ENCODE peak calls at places on chromosomes 2 and 18, in nine cellular contexts. O is MG63; P is pancreas; G is PC-3; R is SJSA1; F is DND-41; M is naive thymus-derived CD4-positive, alpha-beta T cell; A is breast epithelium; I is K562. C is an unnamed sample.

GRCh38 chr2:172836386-172837200 is 100.9 kb downstream of the RAPGEF4 start:
- DNase-seq in O (no peak), P (no peak), G (peak; percentile 94), R (peak; percentile 35), F (no peak), M (no peak), A (no peak), I (no peak), C (no peak)

GRCh38 chr18:61702007-61702406 is 190.8 kb downstream of the RNF152 start:
- DNase-seq in O (peak; percentile 27), P (no peak), G (peak; percentile 5), R (no peak), F (no peak), M (no peak), A (no peak), I (no peak), C (no peak)

GRCh38 chr2:127140543-127140942 is 33.6 kb upstream of the BIN1 start:
- DNase-seq in O (no peak), P (no peak), G (no peak), R (no peak), F (no peak), M (no peak), A (no peak), I (no peak), C (no peak)

GRCh38 chr2:196233808-196234501 is 62.6 kb upstream of the STK17B start:
- DNase-seq in O (no peak), P (no peak), G (no peak), R (peak; percentile 41), F (peak; percentile 61), M (peak; percentile 58), A (no peak), I (no peak), C (no peak)

GRCh38 chr18:3051718-3052410 is 38.9 kb upstream of the LPIN2 start:
- DNase-seq in O (peak; percentile 38), P (no peak), G (no peak), R (no peak), F (no peak), M (no peak), A (no peak), I (no peak), C (no peak)

GRCh38 chr2:5990021-5990420 is 297.8 kb downstream of the SOX11 start:
- DNase-seq in O (no peak), P (no peak), G (no peak), R (no peak), F (no peak), M (no peak), A (no peak), I (no peak), C (no peak)

GRCh38 chr2:134228493-134228903 is 25.4 kb upstream of the MGAT5 start:
- DNase-seq in O (no peak), P (no peak), G (peak; percentile 17), R (no peak), F (no peak), M (no peak), A (no peak), I (peak; percentile 37), C (no peak)

GRCh38 chr2:227052879-227053278 is 111.1 kb downstream of the COL4A4 start:
- DNase-seq in O (no peak), P (no peak), G (peak; percentile 28), R (no peak), F (no peak), M (no peak), A (no peak), I (no peak), C (no peak)

GRCh38 chr18:39238951-39239350 is 1673.4 kb upstream of the CELF4 start:
- DNase-seq in O (no peak), P (no peak), G (no peak), R (no peak), F (no peak), M (no peak), A (no peak), I (no peak), C (no peak)

GRCh38 chr2:88967844-88968243 is 276.4 kb downstream of the RPIA start:
- DNase-seq in O (no peak), P (no peak), G (peak; percentile 49), R (no peak), F (no peak), M (no peak), A (no peak), I (no peak), C (no peak)

GRCh38 chr2:152447897-152448296 is 112.9 kb downstream of the FMNL2 start:
- DNase-seq in O (no peak), P (no peak), G (no peak), R (no peak), F (no peak), M (no peak), A (no peak), I (no peak), C (no peak)

GRCh38 chr18:8627107-8627472 is 17.9 kb downstream of the RAB12 start:
- DNase-seq in O (no peak), P (no peak), G (no peak), R (no peak), F (no peak), M (no peak), A (no peak), I (no peak), C (peak; percentile 23)

GRCh38 chr2:1586946-1587840 is 157.1 kb downstream of the PXDN start:
- DNase-seq in O (peak; percentile 81), P (no peak), G (peak; percentile 58), R (no peak), F (no peak), M (no peak), A (no peak), I (no peak), C (no peak)

GRCh38 chr18:8264861-8265411 is 344.3 kb upstream of the RAB12 start:
- DNase-seq in O (no peak), P (no peak), G (no peak), R (no peak), F (no peak), M (no peak), A (no peak), I (no peak), C (no peak)

GRCh38 chr2:9170458-9171130 is 36.0 kb upstream of the ASAP2 start:
- DNase-seq in O (no peak), P (no peak), G (peak; percentile 84), R (no peak), F (no peak), M (no peak), A (no peak), I (no peak), C (no peak)

GRCh38 chr2:24456610-24457556 is 34.2 kb upstream of the NCOA1 start:
- DNase-seq in O (peak; percentile 87), P (no peak), G (peak; percentile 89), R (peak; percentile 11), F (no peak), M (no peak), A (no peak), I (peak; percentile 76), C (peak; percentile 49)

GRCh38 chr2:214747992-214748391 is 61.5 kb downstream of the BARD1 start:
- DNase-seq in O (no peak), P (no peak), G (no peak), R (no peak), F (no peak), M (no peak), A (no peak), I (no peak), C (no peak)

GRCh38 chr2:142980246-142981068 is 103.0 kb downstream of the KYNU start:
- DNase-seq in O (no peak), P (no peak), G (peak; percentile 77), R (peak; percentile 6), F (no peak), M (no peak), A (no peak), I (no peak), C (no peak)

GRCh38 chr2:220134756-220135534 is 507.5 kb downstream of the SLC4A3 start:
- DNase-seq in O (no peak), P (no peak), G (peak; percentile 39), R (no peak), F (no peak), M (no peak), A (no peak), I (no peak), C (no peak)

GRCh38 chr2:65437392-65438135 is 5.2 kb upstream of the SPRED2 start:
- DNase-seq in O (no peak), P (no peak), G (no peak), R (no peak), F (no peak), M (no peak), A (no peak), I (peak; percentile 20), C (no peak)
- H3K4me3 ChIP-seq in O (no peak overlapping the region), P (no peak overlapping the region), G (peak overlapping the region; percentile 83), R (no peak overlapping the region), F (no peak overlapping the region), M (no peak overlapping the region), A (no peak overlapping the region), I (peak overlapping the region; percentile 65), C (no peak overlapping the region)

DNA sequence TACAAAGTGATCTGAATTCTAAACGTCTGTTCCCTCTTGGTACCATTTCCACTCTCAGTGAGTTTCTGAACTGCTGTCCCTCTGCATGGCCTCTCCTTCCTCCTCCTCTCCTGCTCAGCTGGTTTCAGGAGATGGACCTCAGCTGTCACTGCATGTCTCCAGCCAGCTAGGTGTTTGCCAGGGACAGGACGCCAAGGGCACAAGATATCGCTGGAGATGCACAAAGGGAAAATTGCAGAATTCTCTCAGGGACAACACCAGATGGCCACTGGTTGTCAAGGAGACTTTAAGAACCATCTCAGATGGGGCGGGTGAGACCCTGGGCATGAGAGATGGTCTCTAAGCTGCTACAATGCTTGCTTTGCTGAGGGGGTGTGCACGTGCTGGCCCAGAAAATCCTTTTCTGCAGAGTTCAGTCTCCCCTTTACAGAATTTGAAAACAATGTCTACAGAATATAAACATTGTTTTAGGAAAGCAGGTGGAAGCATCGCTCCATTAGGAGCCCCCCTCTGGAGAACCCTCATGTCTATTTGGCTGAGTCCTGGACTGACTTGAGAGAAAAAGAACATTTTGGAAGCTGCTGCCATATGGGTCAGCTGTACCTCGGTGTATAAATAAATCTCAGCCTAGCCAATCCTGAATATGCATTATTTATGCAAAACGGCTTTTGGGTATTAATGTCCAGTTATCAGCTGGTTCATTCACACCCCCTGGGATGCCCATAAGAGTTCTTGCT is 57.9 kb upstream of the SPP2 start:
- DNase-seq in O (no peak), P (no peak), G (no peak), R (no peak), F (no peak), M (no peak), A (no peak), I (no peak), C (no peak)
- H3K4me3 ChIP-seq in O (no peak overlapping the region), P (no peak overlapping the region), G (no peak overlapping the region), R (no peak overlapping the region), F (no peak overlapping the region), M (no peak overlapping the region), A (no peak overlapping the region), I (no peak overlapping the region), C (no peak overlapping the region)

DNA sequence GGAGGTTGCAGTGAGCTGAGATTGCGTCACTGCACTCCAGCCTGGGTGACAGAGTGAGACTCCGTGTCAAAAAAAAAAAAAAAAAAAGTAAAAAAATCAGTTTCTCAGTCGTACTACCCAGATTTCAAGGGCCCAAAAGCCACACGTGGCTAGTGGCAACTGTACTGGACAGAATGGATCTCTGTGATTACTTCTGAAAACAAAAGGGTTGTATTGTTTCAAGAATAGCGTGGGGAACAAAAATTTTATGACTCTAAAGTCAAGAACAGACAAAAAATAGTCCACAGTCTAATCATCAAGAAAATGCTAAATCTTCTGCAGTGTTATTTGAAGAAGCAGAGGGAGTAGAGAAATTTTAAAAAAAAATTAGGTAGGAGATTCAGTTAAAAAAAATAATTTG is 61.6 kb downstream of the CABYR start:
- DNase-seq in O (no peak), P (no peak), G (no peak), R (no peak), F (no peak), M (no peak), A (no peak), I (no peak), C (no peak)
- H3K4me3 ChIP-seq in O (no peak overlapping the region), P (no peak overlapping the region), G (no peak overlapping the region), R (no peak overlapping the region), F (no peak overlapping the region), M (no peak overlapping the region), A (no peak overlapping the region), I (no peak overlapping the region), C (no peak overlapping the region)

GRCh38 chr2:216721141-216721540 is 25.8 kb upstream of the IGFBP5 start:
- DNase-seq in O (peak; percentile 68), P (no peak), G (no peak), R (no peak), F (no peak), M (no peak), A (no peak), I (no peak), C (no peak)
- H3K4me3 ChIP-seq in O (no peak overlapping the region), P (no peak overlapping the region), G (no peak overlapping the region), R (no peak overlapping the region), F (no peak overlapping the region), M (no peak overlapping the region), A (no peak overlapping the region), I (no peak overlapping the region), C (no peak overlapping the region)

C was measured in heart right ventricle.